ENCODE peak calls at places on chromosomes 2 and 18, in eight cellular contexts. F is Calu3, I is EH, O is T-cell, J is right lobe of liver, P is GM04504, Q is nucleus accumbens, Y is iris pigment epithelial cell. E is an unnamed sample.

GRCh38 chr2:144835634-144836351 is 315.9 kb upstream of the ZEB2 start:
- DNase-seq in F (peak), I (peak), O (no peak), J (no peak), P (no peak), Q (no peak), Y (peak), E (no peak)

GRCh38 chr18:57576316-57576715 is 10.2 kb downstream of the FECH start:
- DNase-seq in F (no peak), I (no peak), O (no peak), J (no peak), P (no peak), Q (no peak), Y (no peak), E (no peak)

GRCh38 chr2:182379235-182379634 is 47.6 kb downstream of the PDE1A start:
- DNase-seq in F (no peak), I (peak), O (no peak), J (no peak), P (peak), Q (no peak), Y (peak), E (no peak)

GRCh38 chr2:173831312-173832229 is 133.6 kb downstream of the SP3 start:
- DNase-seq in F (no peak), I (peak), O (no peak), J (no peak), P (peak), Q (no peak), Y (peak), E (no peak)

GRCh38 chr2:157261199-157261782 is 3.8 kb downstream of the GALNT5 start:
- DNase-seq in F (peak), I (peak), O (no peak), J (no peak), P (peak), Q (no peak), Y (peak), E (peak)

GRCh38 chr2:178761759-178762371 is 45.4 kb downstream of the TTN start:
- DNase-seq in F (peak), I (peak), O (no peak), J (no peak), P (peak), Q (no peak), Y (peak), E (no peak)

GRCh38 chr2:64650722-64651338 is 2.9 kb downstream of the SERTAD2 start:
- DNase-seq in F (peak), I (no peak), O (no peak), J (peak), P (no peak), Q (no peak), Y (no peak), E (no peak)

GRCh38 chr2:53751728-53752127 is 15.9 kb upstream of the CHAC2 start:
- DNase-seq in F (no peak), I (peak), O (no peak), J (no peak), P (no peak), Q (no peak), Y (peak), E (no peak)

GRCh38 chr2:231124833-231125232 is at the start of gene HTR2B:
- DNase-seq in F (no peak), I (no peak), O (peak), J (no peak), P (no peak), Q (no peak), Y (peak), E (no peak)

GRCh38 chr2:103159018-103159417 is 397.2 kb downstream of the TMEM182 start:
- DNase-seq in F (no peak), I (no peak), O (no peak), J (no peak), P (no peak), Q (no peak), Y (no peak), E (no peak)

GRCh38 chr2:18552351-18553077 is 7.9 kb downstream of the RDH14 start:
- DNase-seq in F (no peak), I (no peak), O (no peak), J (no peak), P (no peak), Q (no peak), Y (peak), E (no peak)

GRCh38 chr18:383135-383534 is 115.3 kb upstream of the THOC1 start:
- DNase-seq in F (no peak), I (no peak), O (no peak), J (no peak), P (no peak), Q (no peak), Y (no peak), E (no peak)

GRCh38 chr2:106147159-106147558 is 46.9 kb downstream of the UXS1 start:
- DNase-seq in F (no peak), I (peak), O (no peak), J (no peak), P (peak), Q (no peak), Y (peak), E (no peak)

GRCh38 chr2:121095257-121096080 is 189.5 kb downstream of the TFCP2L1 start:
- DNase-seq in F (peak), I (peak), O (no peak), J (peak), P (no peak), Q (peak), Y (peak), E (peak)

GRCh38 chr18:76922107-76922506 is 99.8 kb downstream of the ZNF236 start:
- DNase-seq in F (peak), I (peak), O (peak), J (peak), P (peak), Q (peak), Y (peak), E (peak)

GRCh38 chr2:40554665-40555294 is 102.9 kb upstream of the SLC8A1 start:
- DNase-seq in F (peak), I (peak), O (no peak), J (peak), P (no peak), Q (no peak), Y (peak), E (peak)

GRCh38 chr2:148817210-148817708 is 57.8 kb upstream of the KIF5C start:
- DNase-seq in F (no peak), I (peak), O (no peak), J (no peak), P (peak), Q (no peak), Y (no peak), E (peak)

GRCh38 chr2:190628651-190629378 is 20.1 kb upstream of the NAB1 start:
- DNase-seq in F (no peak), I (no peak), O (no peak), J (no peak), P (no peak), Q (no peak), Y (no peak), E (no peak)

GRCh38 chr2:43418673-43419072 is 177.2 kb downstream of the THADA start:
- DNase-seq in F (no peak), I (no peak), O (no peak), J (no peak), P (no peak), Q (no peak), Y (no peak), E (no peak)

GRCh38 chr2:84603911-84604310 is 87.6 kb downstream of the DNAH6 start:
- DNase-seq in F (no peak), I (no peak), O (no peak), J (no peak), P (no peak), Q (no peak), Y (no peak), E (no peak)

GRCh38 chr2:37326866-37327634 is 2.4 kb upstream of the PRKD3 start:
- DNase-seq in F (no peak), I (no peak), O (no peak), J (no peak), P (no peak), Q (no peak), Y (no peak), E (no peak)

GRCh38 chr18:35507192-35507591 is 9.4 kb upstream of the INO80C start:
- DNase-seq in F (no peak), I (no peak), O (no peak), J (no peak), P (no peak), Q (no peak), Y (no peak), E (no peak)

GRCh38 chr2:129248183-129248582 is 731.3 kb upstream of the RAB6C start:
- DNase-seq in F (no peak), I (no peak), O (no peak), J (no peak), P (no peak), Q (no peak), Y (no peak), E (no peak)

GRCh38 chr2:218569038-218569431 is 396 bp downstream of the CNOT9 start:
- DNase-seq in F (peak), I (peak), O (peak), J (peak), P (peak), Q (no peak), Y (peak), E (no peak)

GRCh38 chr2:72990695-72991438 is 73.5 kb downstream of the EMX1 start:
- DNase-seq in F (no peak), I (no peak), O (no peak), J (no peak), P (no peak), Q (no peak), Y (no peak), E (peak)

GRCh38 chr2:183283176-183283575 is 158.9 kb downstream of the NUP35 start:
- DNase-seq in F (no peak), I (no peak), O (no peak), J (no peak), P (no peak), Q (no peak), Y (no peak), E (no peak)

GRCh38 chr2:118850901-118851268 is 3.4 kb upstream of the EN1 start:
- DNase-seq in F (no peak), I (no peak), O (no peak), J (no peak), P (no peak), Q (no peak), Y (no peak), E (no peak)

GRCh38 chr2:154995332-154995731 is 296.8 kb downstream of the KCNJ3 start:
- DNase-seq in F (no peak), I (peak), O (no peak), J (no peak), P (no peak), Q (no peak), Y (peak), E (no peak)

GRCh38 chr2:205722538-205722878 is 40.2 kb downstream of the NRP2 start:
- DNase-seq in F (no peak), I (peak), O (no peak), J (no peak), P (no peak), Q (no peak), Y (no peak), E (no peak)

GRCh38 chr2:142599504-142599903 is 278.0 kb upstream of the KYNU start:
- DNase-seq in F (no peak), I (no peak), O (no peak), J (no peak), P (no peak), Q (no peak), Y (no peak), E (no peak)

GRCh38 chr2:130920417-130921030 is 83.8 kb downstream of the ARHGEF4 start:
- DNase-seq in F (peak), I (peak), O (no peak), J (peak), P (peak), Q (peak), Y (peak), E (peak)

GRCh38 chr2:54435827-54436226 is 20.3 kb upstream of the SPTBN1 start:
- DNase-seq in F (no peak), I (no peak), O (no peak), J (no peak), P (no peak), Q (no peak), Y (no peak), E (no peak)

GRCh38 chr2:37636209-37637077 is 35.0 kb downstream of the CDC42EP3 start:
- DNase-seq in F (no peak), I (no peak), O (no peak), J (no peak), P (no peak), Q (no peak), Y (no peak), E (no peak)

GRCh38 chr2:7288484-7288883 is 371.3 kb downstream of the RNF144A start:
- DNase-seq in F (no peak), I (peak), O (no peak), J (no peak), P (no peak), Q (no peak), Y (no peak), E (no peak)

GRCh38 chr2:170817247-170817998 is 736 bp downstream of the GAD1 start:
- DNase-seq in F (peak), I (peak), O (no peak), J (peak), P (no peak), Q (no peak), Y (peak), E (peak)

GRCh38 chr2:70123051-70123828 is 36.0 kb downstream of the PCBP1 start:
- DNase-seq in F (no peak), I (peak), O (no peak), J (no peak), P (peak), Q (no peak), Y (peak), E (no peak)